ENCODE peak calls at places on chromosomes 13 and 19, in four cellular contexts. One of them, this sample, is unnamed. For H3K27me3, the result is how much of the 10 kb centered on the place peaks cover.

GRCh38 chr13:113854238-113855011 is 9.5 kb downstream of the GAS6 start:
- DNase-seq in heart right ventricle: peak
- DNase-seq in sigmoid colon: no peak
- DNase-seq in bronchial epithelial cell: no peak
- DNase-seq in this sample: peak

GRCh38 chr13:106609116-106609515 is 41.2 kb upstream of the ARGLU1 start:
- DNase-seq in bronchial epithelial cell: peak
- DNase-seq in sigmoid colon: no peak
- DNase-seq in heart right ventricle: no peak
- DNase-seq in this sample: no peak

GRCh38 chr19:49889038-49889686 is 7.5 kb downstream of the IL4I1 start:
- DNase-seq in heart right ventricle: peak
- DNase-seq in bronchial epithelial cell: no peak
- DNase-seq in sigmoid colon: no peak
- DNase-seq in this sample: no peak

GRCh38 chr13:50125556-50126377 is 110.5 kb downstream of the KCNRG start:
- DNase-seq in heart right ventricle: peak
- DNase-seq in bronchial epithelial cell: peak
- DNase-seq in sigmoid colon: peak
- DNase-seq in this sample: peak

GRCh38 chr13:81929988-81930387 is 1589.1 kb upstream of the SPRY2 start:
- DNase-seq in sigmoid colon: no peak
- DNase-seq in bronchial epithelial cell: peak
- DNase-seq in heart right ventricle: no peak
- DNase-seq in this sample: no peak

GRCh38 chr19:9565900-9566705 is 18.2 kb downstream of the ZNF121 start:
- DNase-seq in sigmoid colon: no peak
- DNase-seq in bronchial epithelial cell: no peak
- DNase-seq in heart right ventricle: no peak
- DNase-seq in this sample: peak

GRCh38 chr13:77545626-77546412 is 10.3 kb downstream of the SCEL start:
- DNase-seq in heart right ventricle: no peak
- DNase-seq in bronchial epithelial cell: no peak
- DNase-seq in sigmoid colon: no peak
- DNase-seq in this sample: no peak

GRCh38 chr13:34025746-34026145 is 207.8 kb downstream of the RFC3 start:
- DNase-seq in sigmoid colon: no peak
- DNase-seq in heart right ventricle: no peak
- DNase-seq in bronchial epithelial cell: peak
- DNase-seq in this sample: peak

GRCh38 chr19:13597625-13598024 is 91.3 kb upstream of the CACNA1A start:
- DNase-seq in sigmoid colon: peak
- DNase-seq in heart right ventricle: peak
- DNase-seq in bronchial epithelial cell: peak
- DNase-seq in this sample: peak

GRCh38 chr13:91351123-91351522 is 3.6 kb downstream of the MIR17HG start:
- DNase-seq in heart right ventricle: no peak
- DNase-seq in sigmoid colon: no peak
- DNase-seq in bronchial epithelial cell: no peak
- DNase-seq in this sample: no peak

DNA sequence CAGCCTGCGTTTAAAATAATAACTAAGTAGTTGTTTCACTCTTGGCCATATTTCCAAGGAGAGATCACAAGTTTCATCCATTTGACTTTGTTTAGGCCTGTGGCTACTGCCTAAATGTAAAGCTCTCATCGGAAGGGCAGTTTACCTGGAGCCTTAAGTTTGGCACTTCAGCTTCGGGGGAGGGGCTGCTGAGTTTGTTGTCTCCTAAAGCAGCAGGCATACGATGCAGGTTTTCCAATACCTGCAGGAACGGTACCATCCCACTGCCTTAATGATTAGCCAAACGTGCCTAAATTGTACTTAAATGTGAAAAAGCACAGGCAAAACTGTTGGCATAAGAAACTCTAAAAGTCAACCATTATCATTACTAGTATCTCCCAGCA is 63.1 kb downstream of the CRYL1 start:
- DNase-seq in heart right ventricle: no peak
- DNase-seq in sigmoid colon: no peak
- DNase-seq in bronchial epithelial cell: no peak
- DNase-seq in this sample: no peak
- H3K27me3 ChIP-seq in heart right ventricle: under half
- H3K27me3 ChIP-seq in sigmoid colon: under half
- H3K27me3 ChIP-seq in bronchial epithelial cell: under half
- H3K27me3 ChIP-seq in this sample: under half

GRCh38 chr13:27625839-27626238 is 4.1 kb downstream of the POLR1D start:
- DNase-seq in bronchial epithelial cell: no peak
- DNase-seq in sigmoid colon: no peak
- DNase-seq in heart right ventricle: no peak
- DNase-seq in this sample: no peak
- H3K27me3 ChIP-seq in bronchial epithelial cell: under half
- H3K27me3 ChIP-seq in sigmoid colon: under half
- H3K27me3 ChIP-seq in heart right ventricle: under half
- H3K27me3 ChIP-seq in this sample: under half

GRCh38 chr13:31115616-31116015 is 46.1 kb downstream of the HSPH1 start:
- DNase-seq in sigmoid colon: no peak
- DNase-seq in heart right ventricle: no peak
- DNase-seq in bronchial epithelial cell: peak
- DNase-seq in this sample: no peak

GRCh38 chr13:31119526-31119925 is 42.2 kb downstream of the HSPH1 start:
- DNase-seq in heart right ventricle: no peak
- DNase-seq in bronchial epithelial cell: no peak
- DNase-seq in sigmoid colon: no peak
- DNase-seq in this sample: no peak

GRCh38 chr13:31114641-31115040 is 47.1 kb downstream of the HSPH1 start:
- DNase-seq in sigmoid colon: no peak
- DNase-seq in bronchial epithelial cell: no peak
- DNase-seq in heart right ventricle: no peak
- DNase-seq in this sample: no peak

GRCh38 chr13:31119966-31120733 is 41.6 kb downstream of the HSPH1 start:
- DNase-seq in sigmoid colon: no peak
- DNase-seq in bronchial epithelial cell: no peak
- DNase-seq in heart right ventricle: no peak
- DNase-seq in this sample: no peak

GRCh38 chr13:31116224-31116623 is 45.5 kb downstream of the HSPH1 start:
- DNase-seq in heart right ventricle: no peak
- DNase-seq in sigmoid colon: no peak
- DNase-seq in bronchial epithelial cell: peak
- DNase-seq in this sample: no peak
- H3K27me3 ChIP-seq in heart right ventricle: under half
- H3K27me3 ChIP-seq in sigmoid colon: under half
- H3K27me3 ChIP-seq in bronchial epithelial cell: under half
- H3K27me3 ChIP-seq in this sample: under half

DNA sequence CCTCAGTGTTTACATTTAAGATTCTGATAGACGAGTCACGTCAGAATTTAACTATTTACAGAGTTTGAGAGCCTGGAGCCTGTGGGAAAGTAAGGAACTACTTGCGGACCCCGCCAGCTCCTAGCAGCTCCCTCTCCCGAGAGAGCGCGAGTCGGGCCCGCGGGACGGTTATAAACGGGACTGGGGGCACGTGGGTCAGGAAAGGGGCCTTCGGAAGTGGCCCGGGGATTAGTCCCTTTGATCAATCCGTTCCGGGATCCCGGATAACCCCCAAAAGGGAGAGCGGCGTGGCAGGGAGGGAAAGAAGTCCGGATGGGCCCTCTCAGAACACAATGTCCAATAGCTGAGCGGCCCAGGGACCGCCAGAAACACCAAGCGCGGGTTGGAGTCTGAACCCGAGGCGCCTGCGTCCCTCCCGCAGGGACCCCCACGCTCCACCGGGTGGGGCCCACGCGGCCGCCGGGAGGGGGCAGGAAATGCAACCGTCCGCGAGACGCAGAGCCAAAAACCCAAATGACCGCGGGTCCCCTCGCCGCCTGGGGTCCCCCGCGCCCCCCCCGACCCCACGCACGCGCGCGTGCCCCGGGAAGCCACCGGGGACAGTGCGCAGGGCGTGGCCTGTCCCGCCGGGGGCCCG is 3.6 kb downstream of the ZIC5 start:
- DNase-seq in sigmoid colon: peak
- DNase-seq in heart right ventricle: no peak
- DNase-seq in bronchial epithelial cell: no peak
- DNase-seq in this sample: no peak
- H3K27me3 ChIP-seq in sigmoid colon: half or more
- H3K27me3 ChIP-seq in heart right ventricle: half or more
- H3K27me3 ChIP-seq in bronchial epithelial cell: half or more
- H3K27me3 ChIP-seq in this sample: half or more